ENCODE peak calls at places on chromosomes 3 and 15, in seven cellular contexts. A is SHP77; N is lower lobe of right lung; J is HepG2; P is Calu3; H is activated gamma-delta T cell; Y is CD8-positive, alpha-beta memory T cell. C is an unnamed sample.

GRCh38 chr3:31567036-31567435 is 34.3 kb downstream of the STT3B start:
- DNase-seq in A (no peak), N (no peak), J (peak), P (peak), H (no peak), Y (peak), C (no peak)

GRCh38 chr3:196969660-196970546 is 1.3 kb upstream of the PIGZ start:
- DNase-seq in A (no peak), N (peak), J (no peak), P (peak), H (peak), Y (peak), C (no peak)

GRCh38 chr3:30241721-30242120 is 364.7 kb upstream of the TGFBR2 start:
- DNase-seq in A (no peak), N (no peak), J (peak), P (no peak), H (no peak), Y (no peak), C (no peak)

GRCh38 chr3:139522421-139522820 is 17.1 kb downstream of the RBP1 start:
- DNase-seq in A (no peak), N (no peak), J (no peak), P (no peak), H (no peak), Y (no peak), C (no peak)

GRCh38 chr3:62052331-62052730 is 321.0 kb downstream of the FEZF2 start:
- DNase-seq in A (no peak), N (no peak), J (no peak), P (no peak), H (no peak), Y (no peak), C (no peak)

GRCh38 chr3:184352149-184352785 is 9.1 kb downstream of the CLCN2 start:
- DNase-seq in A (no peak), N (no peak), J (no peak), P (peak), H (no peak), Y (no peak), C (no peak)

GRCh38 chr3:29642393-29643033 is 361.6 kb downstream of the RBMS3 start:
- DNase-seq in A (peak), N (no peak), J (no peak), P (no peak), H (no peak), Y (no peak), C (peak)

GRCh38 chr3:29186982-29187718 is 93.7 kb upstream of the RBMS3 start:
- DNase-seq in A (no peak), N (no peak), J (no peak), P (no peak), H (no peak), Y (no peak), C (peak)

GRCh38 chr3:50520849-50521248 is 17.4 kb upstream of the CACNA2D2 start:
- DNase-seq in A (no peak), N (no peak), J (no peak), P (no peak), H (no peak), Y (no peak), C (no peak)

GRCh38 chr3:68448510-68449383 is 483.6 kb downstream of the TAFA4 start:
- DNase-seq in A (no peak), N (no peak), J (no peak), P (no peak), H (no peak), Y (no peak), C (no peak)

GRCh38 chr3:36906504-36907149 is 38.2 kb downstream of the TRANK1 start:
- DNase-seq in A (no peak), N (no peak), J (no peak), P (no peak), H (no peak), Y (peak), C (no peak)

GRCh38 chr15:29596266-29596665 is 226.0 kb downstream of the TJP1 start:
- DNase-seq in A (no peak), N (no peak), J (no peak), P (no peak), H (no peak), Y (no peak), C (no peak)

GRCh38 chr15:65377105-65377975 is 462 bp downstream of the IGDCC3 start:
- DNase-seq in A (no peak), N (no peak), J (no peak), P (peak), H (no peak), Y (no peak), C (no peak)

GRCh38 chr3:100319951-100320350 is 14.6 kb upstream of the NIT2 start:
- DNase-seq in A (no peak), N (no peak), J (no peak), P (no peak), H (no peak), Y (no peak), C (no peak)

GRCh38 chr15:40048155-40048792 is 9.3 kb upstream of the SRP14 start:
- DNase-seq in A (no peak), N (no peak), J (no peak), P (no peak), H (no peak), Y (peak), C (no peak)

GRCh38 chr3:193140381-193140780 is 100.6 kb upstream of the PLAAT1 start:
- DNase-seq in A (no peak), N (no peak), J (no peak), P (no peak), H (no peak), Y (no peak), C (no peak)

GRCh38 chr15:61701455-61701854 is 358.8 kb downstream of the VPS13C start:
- DNase-seq in A (no peak), N (no peak), J (no peak), P (no peak), H (no peak), Y (no peak), C (no peak)

GRCh38 chr3:28850186-28850585 is 430.7 kb upstream of the RBMS3 start:
- DNase-seq in A (no peak), N (no peak), J (no peak), P (no peak), H (no peak), Y (no peak), C (no peak)

GRCh38 chr3:151166161-151166560 is 36.9 kb downstream of the GPR171 start:
- DNase-seq in A (no peak), N (no peak), J (peak), P (no peak), H (no peak), Y (no peak), C (no peak)

GRCh38 chr3:197424674-197425484 is 126.5 kb upstream of the DLG1 start:
- DNase-seq in A (no peak), N (no peak), J (no peak), P (no peak), H (no peak), Y (no peak), C (no peak)

GRCh38 chr15:65331811-65332210 is 27.3 kb downstream of the RNU5B-1 start:
- DNase-seq in A (no peak), N (no peak), J (no peak), P (no peak), H (no peak), Y (no peak), C (no peak)

GRCh38 chr15:64651573-64652260 is 123.7 kb downstream of the RBPMS2 start:
- DNase-seq in A (peak), N (no peak), J (peak), P (no peak), H (no peak), Y (peak), C (no peak)

GRCh38 chr15:99604865-99605264 is 39.1 kb downstream of the MEF2A start:
- DNase-seq in A (no peak), N (no peak), J (no peak), P (no peak), H (no peak), Y (no peak), C (no peak)

GRCh38 chr3:178436773-178437172 is 99.5 kb upstream of the KCNMB2 start:
- DNase-seq in A (peak), N (no peak), J (no peak), P (no peak), H (no peak), Y (no peak), C (peak)

GRCh38 chr3:71987828-71988227 is 202.9 kb upstream of the PROK2 start:
- DNase-seq in A (no peak), N (no peak), J (no peak), P (no peak), H (no peak), Y (no peak), C (peak)

GRCh38 chr3:10601857-10602230 is 96.5 kb upstream of the ATP2B2 start:
- DNase-seq in A (no peak), N (no peak), J (no peak), P (no peak), H (no peak), Y (no peak), C (no peak)

GRCh38 chr15:78056714-78057269 is 20.7 kb downstream of the TBC1D2B start:
- DNase-seq in A (peak), N (no peak), J (no peak), P (peak), H (no peak), Y (no peak), C (no peak)

GRCh38 chr15:51390239-51390931 is 48.9 kb downstream of the GLDN start:
- DNase-seq in A (no peak), N (no peak), J (no peak), P (no peak), H (no peak), Y (no peak), C (no peak)

GRCh38 chr15:33789141-33789540 is 179.2 kb upstream of the CHRM5 start:
- DNase-seq in A (no peak), N (no peak), J (no peak), P (no peak), H (no peak), Y (no peak), C (no peak)

GRCh38 chr3:30357897-30358296 is 248.5 kb upstream of the TGFBR2 start:
- DNase-seq in A (no peak), N (no peak), J (no peak), P (no peak), H (no peak), Y (no peak), C (peak)

GRCh38 chr15:68217341-68217740 is 12.2 kb downstream of the CLN6 start:
- DNase-seq in A (no peak), N (no peak), J (no peak), P (no peak), H (no peak), Y (no peak), C (no peak)

GRCh38 chr3:184284696-184285095 is 8.9 kb downstream of the ECE2 start:
- DNase-seq in A (peak), N (no peak), J (peak), P (peak), H (no peak), Y (no peak), C (peak)

GRCh38 chr3:138803006-138803653 is 31.6 kb downstream of the PIK3CB start:
- DNase-seq in A (no peak), N (no peak), J (peak), P (no peak), H (no peak), Y (no peak), C (no peak)

GRCh38 chr15:40421246-40422157 is 15.9 kb downstream of the IVD start:
- DNase-seq in A (peak), N (peak), J (peak), P (peak), H (peak), Y (peak), C (no peak)

GRCh38 chr3:39907981-39908380 is 98.6 kb downstream of the MYRIP start:
- DNase-seq in A (peak), N (no peak), J (no peak), P (peak), H (no peak), Y (no peak), C (peak)

GRCh38 chr15:34987982-34988873 is at the start of gene ZNF770:
- DNase-seq in A (peak), N (peak), J (peak), P (peak), H (peak), Y (peak), C (peak)

GRCh38 chr3:168049366-168049974 is 46.3 kb downstream of the GOLIM4 start:
- DNase-seq in A (peak), N (no peak), J (no peak), P (no peak), H (no peak), Y (no peak), C (peak)

GRCh38 chr15:47972738-47973137 is 148.1 kb upstream of the SLC24A5 start:
- DNase-seq in A (no peak), N (no peak), J (no peak), P (no peak), H (no peak), Y (no peak), C (no peak)

GRCh38 chr15:68781766-68782588 is 38.7 kb downstream of the ANP32A start:
- DNase-seq in A (no peak), N (peak), J (no peak), P (no peak), H (peak), Y (no peak), C (no peak)

C was measured in retinal pigment epithelial cell.